ENCODE peak calls at places on chromosomes 16 and 17, in ten cellular contexts. M, R, V, X, F, Y, J, A, U and T are unnamed samples.

GRCh38 chr16:48053346-48053745 is 102.4 kb downstream of the ABCC12 start:
- DNase-seq in M (no peak), R (no peak), V (peak; percentile 77), X (peak; percentile 2), F (peak; percentile 69), Y (peak; percentile 73), J (no peak), A (peak; percentile 53), U (no peak), T (no peak)

GRCh38 chr16:24445216-24445615 is 94.2 kb upstream of the RBBP6 start:
- DNase-seq in M (no peak), R (no peak), V (no peak), X (no peak), F (no peak), Y (no peak), J (no peak), A (no peak), U (no peak), T (no peak)

GRCh38 chr17:59972778-59973177 is 8.2 kb upstream of the RNFT1 start:
- DNase-seq in M (no peak), R (no peak), V (no peak), X (no peak), F (peak; percentile 9), Y (no peak), J (no peak), A (peak; percentile 25), U (no peak), T (no peak)

GRCh38 chr17:7843536-7844291 is 9.7 kb downstream of the KDM6B start:
- DNase-seq in M (peak; percentile 76), R (peak; percentile 89), V (peak; percentile 59), X (peak; percentile 86), F (peak; percentile 90), Y (peak; percentile 96), J (peak; percentile 91), A (peak; percentile 72), U (peak; percentile 83), T (peak; percentile 88)

GRCh38 chr17:7854078-7854777 is 638 bp upstream of the TMEM88 start:
- DNase-seq in M (no peak), R (peak; percentile 24), V (no peak), X (no peak), F (no peak), Y (peak; percentile 59), J (no peak), A (no peak), U (no peak), T (no peak)

GRCh38 chr17:6245301-6245810 is 175.2 kb downstream of the WSCD1 start:
- DNase-seq in M (no peak), R (no peak), V (no peak), X (no peak), F (no peak), Y (no peak), J (no peak), A (no peak), U (no peak), T (no peak)

GRCh38 chr16:76963614-76964315 is 227.2 kb upstream of the MON1B start:
- DNase-seq in M (no peak), R (no peak), V (no peak), X (no peak), F (no peak), Y (no peak), J (no peak), A (no peak), U (no peak), T (no peak)

GRCh38 chr17:17060930-17061329 is 18.7 kb downstream of the MPRIP start:
- DNase-seq in M (no peak), R (no peak), V (no peak), X (no peak), F (no peak), Y (no peak), J (no peak), A (no peak), U (no peak), T (peak; percentile 8)

GRCh38 chr17:50564916-50565315 is 4.4 kb downstream of the CACNA1G start:
- DNase-seq in M (peak; percentile 84), R (no peak), V (no peak), X (no peak), F (peak; percentile 56), Y (no peak), J (peak; percentile 56), A (no peak), U (peak; percentile 67), T (no peak)

GRCh38 chr17:61816538-61816937 is 46.8 kb downstream of the BRIP1 start:
- DNase-seq in M (no peak), R (no peak), V (no peak), X (no peak), F (peak; percentile 62), Y (no peak), J (no peak), A (no peak), U (no peak), T (no peak)

GRCh38 chr16:89406277-89406888 is 84.0 kb downstream of the ANKRD11 start:
- DNase-seq in M (no peak), R (peak; percentile 50), V (no peak), X (no peak), F (no peak), Y (no peak), J (no peak), A (no peak), U (no peak), T (no peak)

GRCh38 chr16:734981-735881 is 5.6 kb downstream of the CIAO3 start:
- DNase-seq in M (no peak), R (no peak), V (peak; percentile 17), X (no peak), F (no peak), Y (no peak), J (no peak), A (no peak), U (no peak), T (peak; percentile 68)

GRCh38 chr16:89534147-89534788 is 26.1 kb downstream of the SPG7 start:
- DNase-seq in M (no peak), R (no peak), V (no peak), X (peak; percentile 63), F (no peak), Y (no peak), J (no peak), A (no peak), U (no peak), T (no peak)

GRCh38 chr16:80158766-80159165 is 382.0 kb upstream of the DYNLRB2 start:
- DNase-seq in M (no peak), R (no peak), V (no peak), X (peak; percentile 82), F (peak; percentile 87), Y (no peak), J (no peak), A (peak; percentile 4), U (no peak), T (no peak)

GRCh38 chr17:79785900-79786810 is 8.2 kb downstream of the CBX2 start:
- DNase-seq in M (no peak), R (no peak), V (no peak), X (no peak), F (no peak), Y (no peak), J (no peak), A (no peak), U (no peak), T (no peak)
- H3K36me3 ChIP-seq in M (no peaks in the 10 kb centered on the region), R (no peaks in the 10 kb centered on the region), V (no peaks in the 10 kb centered on the region), X (peaks cover 9% of the 10 kb centered on the region), F (peaks cover 4% of the 10 kb centered on the region), Y (no peaks in the 10 kb centered on the region), J (no peaks in the 10 kb centered on the region), A (peaks cover 32% of the 10 kb centered on the region), U (no peaks in the 10 kb centered on the region), T (peaks cover 10% of the 10 kb centered on the region)

DNA sequence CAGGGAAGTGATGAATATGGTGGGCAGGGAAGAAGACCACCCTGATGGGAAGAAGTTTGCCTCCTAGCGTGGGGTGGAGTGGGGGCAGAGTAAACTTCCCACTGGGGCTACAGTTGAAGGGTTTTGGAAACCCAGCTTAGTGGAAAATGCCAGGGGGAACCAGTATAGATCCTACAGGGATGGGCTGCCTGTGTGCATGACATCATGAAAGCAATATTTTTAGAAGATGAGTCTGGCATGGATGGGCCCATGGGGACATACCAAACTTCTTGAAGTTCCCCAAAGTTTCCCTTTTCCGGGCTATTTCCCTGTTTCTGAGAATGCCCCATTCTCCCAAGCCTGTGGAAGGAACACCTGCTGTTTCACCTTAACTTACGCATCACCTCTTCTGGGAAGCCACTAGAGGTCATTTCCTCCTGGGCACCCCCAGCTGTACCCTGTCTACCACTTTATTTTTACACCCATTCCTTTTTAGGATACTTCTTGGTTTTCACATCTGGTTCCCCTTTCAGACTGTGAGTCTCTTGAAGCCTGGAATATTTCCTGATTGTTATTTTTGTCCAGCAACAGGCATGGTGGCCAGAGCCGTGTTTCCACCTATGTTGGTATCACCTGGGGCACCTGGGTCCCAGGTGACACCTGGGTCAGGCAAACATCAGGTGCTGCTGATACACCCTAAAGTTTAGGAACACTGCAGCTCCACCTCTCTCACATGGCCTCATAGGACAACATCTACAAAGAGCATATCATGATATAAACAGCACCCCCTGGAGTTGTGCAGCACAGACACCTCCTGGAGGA is 9.8 kb downstream of the SOCS3 start:
- DNase-seq in M (no peak), R (no peak), V (no peak), X (no peak), F (no peak), Y (no peak), J (no peak), A (no peak), U (no peak), T (no peak)
- TF ChIP-seq CTCF in M (no peak), R (no peak), V (no peak), X (no peak), F (no peak), Y (no peak), J (no peak), A (peak; percentile 48), U (no peak), T (no peak)

GRCh38 chr16:56858375-56858774 is 6.6 kb upstream of the SLC12A3 start:
- DNase-seq in M (no peak), R (no peak), V (no peak), X (no peak), F (no peak), Y (no peak), J (no peak), A (no peak), U (no peak), T (peak; percentile 65)
- H3K36me3 ChIP-seq in M (no peaks in the 10 kb centered on the region), R (no peaks in the 10 kb centered on the region), V (no peaks in the 10 kb centered on the region), X (no peaks in the 10 kb centered on the region), F (no peaks in the 10 kb centered on the region), Y (no peaks in the 10 kb centered on the region), J (no peaks in the 10 kb centered on the region), A (no peaks in the 10 kb centered on the region), U (no peaks in the 10 kb centered on the region), T (no peaks in the 10 kb centered on the region)

GRCh38 chr16:84339766-84340165 is 28.6 kb upstream of the ATP2C2 start:
- DNase-seq in M (no peak), R (no peak), V (no peak), X (no peak), F (no peak), Y (no peak), J (no peak), A (no peak), U (no peak), T (no peak)

GRCh38 chr16:84341533-84342295 is 26.6 kb upstream of the ATP2C2 start:
- DNase-seq in M (no peak), R (no peak), V (no peak), X (no peak), F (no peak), Y (no peak), J (peak; percentile 86), A (no peak), U (no peak), T (no peak)

GRCh38 chr16:84344781-84345180 is 23.6 kb upstream of the ATP2C2 start:
- DNase-seq in M (no peak), R (no peak), V (no peak), X (no peak), F (no peak), Y (no peak), J (no peak), A (no peak), U (no peak), T (no peak)

GRCh38 chr16:84339316-84339715 is 29.0 kb upstream of the ATP2C2 start:
- DNase-seq in M (no peak), R (no peak), V (no peak), X (no peak), F (no peak), Y (no peak), J (no peak), A (no peak), U (no peak), T (no peak)

GRCh38 chr16:84340305-84341040 is 27.9 kb upstream of the ATP2C2 start:
- DNase-seq in M (no peak), R (no peak), V (peak; percentile 84), X (no peak), F (no peak), Y (no peak), J (peak; percentile 86), A (peak; percentile 71), U (no peak), T (no peak)
- TF ChIP-seq CTCF in M (no peak), R (no peak), V (peak; percentile 63), X (no peak), F (no peak), Y (no peak), J (no peak), A (peak; percentile 37), U (no peak), T (no peak)